ENCODE peak calls at places on chromosomes 6 and 20, in six cellular contexts. K, C, Q, S, E and L are unnamed samples.

GRCh38 chr6:42075159-42075838 is 25.0 kb downstream of the TAF8 start:
- DNase-seq in K (peak; percentile 66), C (peak; percentile 13), Q (peak; percentile 23), S (peak; percentile 76), E (peak; percentile 60), L (peak; percentile 42)

GRCh38 chr6:145600299-145600698 is 135.0 kb downstream of the EPM2A start:
- DNase-seq in K (no peak), C (no peak), Q (no peak), S (no peak), E (no peak), L (no peak)

GRCh38 chr6:4460595-4461475 is 315.4 kb upstream of the CDYL start:
- DNase-seq in K (no peak), C (no peak), Q (no peak), S (peak; percentile 57), E (no peak), L (no peak)

GRCh38 chr20:34475979-34476736 is 40.1 kb upstream of the DYNLRB1 start:
- DNase-seq in K (peak; percentile 26), C (no peak), Q (peak; percentile 13), S (peak; percentile 60), E (no peak), L (peak; percentile 8)

GRCh38 chr6:150391890-150392289 is 23.1 kb downstream of the IYD start:
- DNase-seq in K (no peak), C (no peak), Q (no peak), S (no peak), E (no peak), L (no peak)

GRCh38 chr6:124819340-124819739 is 142.9 kb upstream of the RNF217 start:
- DNase-seq in K (no peak), C (no peak), Q (no peak), S (no peak), E (no peak), L (no peak)

GRCh38 chr6:37518116-37518515 is 18.4 kb upstream of the CCDC167 start:
- DNase-seq in K (no peak), C (no peak), Q (no peak), S (no peak), E (no peak), L (no peak)

GRCh38 chr6:77341058-77341986 is 122.0 kb downstream of the HTR1B start:
- DNase-seq in K (no peak), C (no peak), Q (no peak), S (no peak), E (no peak), L (no peak)

GRCh38 chr20:44222969-44223368 is 12.4 kb upstream of the OSER1 start:
- DNase-seq in K (no peak), C (no peak), Q (no peak), S (no peak), E (no peak), L (no peak)

GRCh38 chr6:107116328-107116892 is 1.1 kb upstream of the BEND3 start:
- DNase-seq in K (peak; percentile 3), C (peak; percentile 15), Q (peak; percentile 25), S (no peak), E (no peak), L (no peak)

GRCh38 chr6:84967389-84967788 is 203.0 kb upstream of the TBX18 start:
- DNase-seq in K (no peak), C (peak; percentile 7), Q (no peak), S (no peak), E (no peak), L (no peak)

GRCh38 chr6:136980070-136980469 is 58.0 kb downstream of the SLC35D3 start:
- DNase-seq in K (no peak), C (no peak), Q (no peak), S (no peak), E (no peak), L (no peak)